ENCODE peak calls at places on chromosomes 6 and 20, in nine cellular contexts. G is mucosa of gallbladder; J is HL-60; S is T1000; L is dorsolateral prefrontal cortex; U is CD4-positive, CD25-positive, alpha-beta regulatory T cell; M is uterus; D is neuronal stem cell; I is HEK293T. H is an unnamed sample.

GRCh38 chr6:20497200-20497820 is 36.9 kb upstream of the CDKAL1 start:
- DNase-seq in G (no peak), M (no peak), J (no peak), L (no peak), I (no peak), D (no peak), U (no peak), S (no peak), H (no peak)

GRCh38 chr6:21457647-21458046 is 135.9 kb upstream of the SOX4 start:
- DNase-seq in U (no peak), S (no peak), L (no peak), I (no peak), J (no peak), G (no peak), D (no peak), M (no peak), H (no peak)

GRCh38 chr6:30940361-30941001 is at the start of gene MUCL3:
- DNase-seq in D (no peak), S (no peak), J (no peak), M (no peak), I (no peak), L (no peak), G (peak), U (no peak), H (no peak)

GRCh38 chr6:114009192-114009591 is 38.2 kb upstream of the HDAC2 start:
- DNase-seq in G (no peak), D (no peak), M (no peak), U (no peak), J (no peak), S (no peak), L (no peak), I (no peak), H (no peak)

GRCh38 chr6:23305325-23305943 is 736.1 kb downstream of the HDGFL1 start:
- DNase-seq in G (no peak), S (no peak), U (no peak), D (no peak), J (no peak), L (no peak), I (no peak), M (no peak), H (no peak)

GRCh38 chr6:55953384-55953783 is 78.0 kb upstream of the BMP5 start:
- DNase-seq in S (no peak), J (no peak), I (peak), G (no peak), D (no peak), M (no peak), U (no peak), L (no peak), H (no peak)

GRCh38 chr6:168650686-168651085 is 209.7 kb downstream of the SMOC2 start:
- DNase-seq in J (no peak), I (no peak), M (peak), U (no peak), L (no peak), S (no peak), G (no peak), D (no peak), H (peak)

GRCh38 chr6:169404828-169405227 is 151.2 kb upstream of the THBS2 start:
- DNase-seq in D (no peak), U (no peak), M (no peak), S (no peak), J (no peak), G (no peak), L (no peak), I (no peak), H (no peak)

GRCh38 chr6:165010556-165011535 is 298.6 kb downstream of the C6orf118 start:
- DNase-seq in I (no peak), M (no peak), J (no peak), D (no peak), G (no peak), L (no peak), S (no peak), U (no peak), H (no peak)

GRCh38 chr20:61288331-61288784 is 36.3 kb downstream of the CDH4 start:
- DNase-seq in L (no peak), U (no peak), M (no peak), G (no peak), J (no peak), I (no peak), D (no peak), S (no peak), H (peak)

GRCh38 chr6:140105857-140106256 is 731.4 kb upstream of the CITED2 start:
- DNase-seq in G (no peak), D (no peak), J (no peak), S (no peak), M (peak), L (no peak), U (no peak), I (peak), H (no peak)

GRCh38 chr6:16391451-16391912 is 153.1 kb downstream of the GMPR start:
- DNase-seq in U (no peak), I (no peak), M (no peak), D (no peak), L (no peak), J (no peak), S (no peak), G (no peak), H (no peak)

GRCh38 chr20:48262955-48263354 is 477.7 kb upstream of the SULF2 start:
- DNase-seq in L (no peak), G (no peak), I (no peak), J (no peak), M (no peak), U (no peak), S (no peak), D (no peak), H (no peak)

GRCh38 chr6:3742426-3743344 is 8.8 kb downstream of the PXDC1 start:
- DNase-seq in L (peak), S (peak), J (peak), U (peak), D (peak), G (peak), M (peak), I (peak), H (peak)

GRCh38 chr6:21220271-21220987 is 373.1 kb upstream of the SOX4 start:
- DNase-seq in I (no peak), M (no peak), G (peak), L (no peak), U (no peak), S (no peak), D (no peak), J (no peak), H (no peak)

GRCh38 chr6:138052783-138053182 is 54.4 kb downstream of the PERP start:
- DNase-seq in S (no peak), U (no peak), M (no peak), G (no peak), J (no peak), D (no peak), I (no peak), L (no peak), H (no peak)

GRCh38 chr6:47413752-47414516 is 63.7 kb upstream of the CD2AP start:
- DNase-seq in U (peak), S (no peak), M (peak), G (peak), J (peak), L (no peak), D (peak), I (peak), H (peak)

GRCh38 chr6:128167552-128167951 is 266.7 kb upstream of the THEMIS start:
- DNase-seq in U (no peak), L (no peak), D (no peak), I (no peak), G (no peak), S (no peak), J (no peak), M (no peak), H (no peak)

GRCh38 chr6:132812255-132812732 is 2.1 kb upstream of the RPS12 start:
- DNase-seq in L (no peak), I (no peak), J (no peak), G (no peak), M (no peak), U (no peak), D (no peak), S (no peak), H (no peak)

GRCh38 chr6:25232478-25232877 is 46.7 kb upstream of the CARMIL1 start:
- DNase-seq in D (no peak), M (no peak), J (no peak), L (peak), G (no peak), I (no peak), U (no peak), S (no peak), H (no peak)

GRCh38 chr6:159042003-159042823 is 2.6 kb downstream of the TAGAP start:
- DNase-seq in L (no peak), D (peak), U (peak), I (peak), S (no peak), J (peak), G (peak), M (peak), H (peak)

GRCh38 chr6:20265842-20266241 is 53.6 kb upstream of the MBOAT1 start:
- DNase-seq in D (no peak), M (no peak), J (no peak), L (no peak), G (no peak), S (no peak), I (no peak), U (no peak), H (no peak)

GRCh38 chr20:15584507-15584906 is 988.7 kb downstream of the KIF16B start:
- DNase-seq in G (no peak), I (no peak), D (no peak), L (no peak), S (no peak), J (no peak), U (no peak), M (no peak), H (no peak)

GRCh38 chr6:30839666-30840065 is 44.7 kb upstream of the DDR1 start:
- DNase-seq in L (no peak), G (peak), I (no peak), M (no peak), S (no peak), J (no peak), D (no peak), U (no peak), H (no peak)

GRCh38 chr6:7200598-7201443 is 93.1 kb downstream of the RREB1 start:
- DNase-seq in U (no peak), M (no peak), J (no peak), D (no peak), L (no peak), G (peak), S (no peak), I (no peak), H (no peak)

GRCh38 chr6:105452924-105453756 is 50.3 kb upstream of the PREP start:
- DNase-seq in S (no peak), M (no peak), J (peak), L (no peak), I (no peak), U (peak), D (no peak), G (peak), H (no peak)

GRCh38 chr6:80872951-80873308 is 766.5 kb downstream of the BCKDHB start:
- DNase-seq in L (no peak), D (no peak), M (no peak), S (no peak), G (no peak), U (no peak), I (no peak), J (no peak), H (no peak)